ENCODE peak calls at places on chromosome 19, in six cellular contexts. B is AML-193; T is thoracic aorta; K is OCI-M1; L is activated CD4-positive, alpha-beta T cell treated with anti-CD3 and anti-CD28 coated beads, Interleukin-2, amount 50 U/mL, for 24 hours; V is heart right ventricle. W is an unnamed sample.
A peak's percentile ranks its signal among the peaks of the same experiment; 100 is the strongest.

GRCh38 chr19:3467437-3468198 is 12.7 kb downstream of the SMIM24 start:
- DNase-seq in B (no peak), T (no peak), K (peak; percentile 10), L (no peak), V (no peak), W (no peak)

GRCh38 chr19:58396691-58397532 is 1.5 kb downstream of the RNF225 start:
- DNase-seq in B (no peak), T (no peak), K (no peak), L (no peak), V (no peak), W (no peak)

GRCh38 chr19:15641901-15642491 is 1.3 kb downstream of the CYP4F3 start:
- DNase-seq in B (peak; percentile 64), T (no peak), K (peak; percentile 1), L (no peak), V (no peak), W (peak; percentile 86)

GRCh38 chr19:1408300-1409203 is 1.2 kb downstream of the DAZAP1 start:
- DNase-seq in B (no peak), T (no peak), K (peak; percentile 9), L (peak; percentile 33), V (peak; percentile 44), W (peak; percentile 62)

GRCh38 chr19:31166206-31166605 is 183.0 kb downstream of the TSHZ3 start:
- DNase-seq in B (no peak), T (no peak), K (no peak), L (no peak), V (no peak), W (no peak)

GRCh38 chr19:44770550-44771257 is 7.0 kb upstream of the CBLC start:
- DNase-seq in B (peak; percentile 92), T (peak; percentile 86), K (peak; percentile 99), L (peak; percentile 98), V (peak; percentile 91), W (peak; percentile 92)

GRCh38 chr19:38596057-38596981 is 21.4 kb downstream of the MAP4K1 start:
- DNase-seq in B (no peak), T (no peak), K (no peak), L (no peak), V (no peak), W (no peak)

GRCh38 chr19:15108145-15108844 is 1.1 kb downstream of the SYDE1 start:
- DNase-seq in B (no peak), T (no peak), K (no peak), L (no peak), V (no peak), W (no peak)

GRCh38 chr19:15282311-15282705 is 50.0 kb downstream of the BRD4 start:
- DNase-seq in B (no peak), T (no peak), K (no peak), L (no peak), V (no peak), W (no peak)

GRCh38 chr19:4597278-4597974 is 37.9 kb upstream of the SEMA6B start:
- DNase-seq in B (no peak), T (no peak), K (no peak), L (no peak), V (no peak), W (no peak)

W was measured in NB4.